ENCODE peak calls at places on chromosome 21, in seven cellular contexts. V is H1, E is transverse colon, O is prostate gland, Z is sigmoid colon, A is K562, T is stomach. I is an unnamed sample. For H3K36me3, the result is how much of the 10 kb centered on the place peaks cover.

GRCh38 chr21:36981049-36981391 is 14.6 kb upstream of the HLCS start:
- DNase-seq in V (no peak), E (no peak), O (no peak), Z (no peak), A (no peak), T (no peak), I (no peak)

GRCh38 chr21:28089599-28090421 is 902.9 kb downstream of the LTN1 start:
- DNase-seq in V (no peak), E (no peak), O (no peak), Z (no peak), A (no peak), T (no peak), I (no peak)

GRCh38 chr21:41080485-41080884 is 87.5 kb upstream of the BACE2 start:
- DNase-seq in V (no peak), E (no peak), O (no peak), Z (no peak), A (no peak), T (no peak), I (no peak)

GRCh38 chr21:28938726-28939125 is 54.0 kb downstream of the LTN1 start:
- DNase-seq in V (no peak), E (no peak), O (no peak), Z (no peak), A (no peak), T (no peak), I (no peak)

GRCh38 chr21:28539623-28539988 is 453.1 kb downstream of the LTN1 start:
- DNase-seq in V (no peak), E (no peak), O (no peak), Z (no peak), A (no peak), T (no peak), I (no peak)

GRCh38 chr21:14889080-14889805 is 175.6 kb downstream of the NRIP1 start:
- DNase-seq in V (no peak), E (peak), O (no peak), Z (no peak), A (no peak), T (no peak), I (no peak)

GRCh38 chr21:18248171-18248570 is 3.5 kb downstream of the CHODL start:
- DNase-seq in V (no peak), E (no peak), O (no peak), Z (no peak), A (no peak), T (no peak), I (no peak)

GRCh38 chr21:38352536-38353219 is 95.9 kb downstream of the KCNJ15 start:
- DNase-seq in V (peak), E (peak), O (peak), Z (no peak), A (peak), T (peak), I (no peak)

GRCh38 chr21:36994501-36995189 is 11.9 kb upstream of the RIPPLY3 start:
- DNase-seq in V (peak), E (no peak), O (no peak), Z (no peak), A (no peak), T (no peak), I (no peak)

GRCh38 chr21:38938343-38938742 is 132.6 kb downstream of the ETS2 start:
- DNase-seq in V (no peak), E (no peak), O (no peak), Z (no peak), A (no peak), T (no peak), I (no peak)

GRCh38 chr21:32940079-32941014 is 85.4 kb upstream of the OLIG2 start:
- DNase-seq in V (no peak), E (peak), O (peak), Z (no peak), A (peak), T (peak), I (peak)

GRCh38 chr21:17454315-17455027 is 58.4 kb upstream of the CXADR start:
- DNase-seq in V (peak), E (no peak), O (no peak), Z (no peak), A (peak), T (no peak), I (peak)

GRCh38 chr21:28521932-28522826 is 470.5 kb downstream of the LTN1 start:
- DNase-seq in V (no peak), E (no peak), O (no peak), Z (no peak), A (no peak), T (no peak), I (no peak)

GRCh38 chr21:15164678-15165303 is 100.0 kb upstream of the NRIP1 start:
- DNase-seq in V (no peak), E (peak), O (no peak), Z (no peak), A (no peak), T (no peak), I (no peak)

GRCh38 chr21:40719615-40720014 is 127.3 kb downstream of the DSCAM start:
- DNase-seq in V (no peak), E (no peak), O (no peak), Z (no peak), A (no peak), T (no peak), I (no peak)

GRCh38 chr21:34715518-34715917 is 46.7 kb downstream of the CLIC6 start:
- DNase-seq in V (no peak), E (no peak), O (no peak), Z (no peak), A (no peak), T (no peak), I (no peak)
- TF ChIP-seq POLR2AphosphoS5 in V (no peak), E (no peak), O (no peak), Z (no peak), A (no peak), T (no peak), I (no peak)

GRCh38 chr21:46347791-46348381 is 23.9 kb downstream of the PCNT start:
- DNase-seq in V (no peak), E (no peak), O (no peak), Z (no peak), A (no peak), T (no peak), I (no peak)
- H3K36me3 ChIP-seq in V (under half), E (half or more), O (under half), Z (under half), A (half or more), T (half or more), I (under half)

DNA sequence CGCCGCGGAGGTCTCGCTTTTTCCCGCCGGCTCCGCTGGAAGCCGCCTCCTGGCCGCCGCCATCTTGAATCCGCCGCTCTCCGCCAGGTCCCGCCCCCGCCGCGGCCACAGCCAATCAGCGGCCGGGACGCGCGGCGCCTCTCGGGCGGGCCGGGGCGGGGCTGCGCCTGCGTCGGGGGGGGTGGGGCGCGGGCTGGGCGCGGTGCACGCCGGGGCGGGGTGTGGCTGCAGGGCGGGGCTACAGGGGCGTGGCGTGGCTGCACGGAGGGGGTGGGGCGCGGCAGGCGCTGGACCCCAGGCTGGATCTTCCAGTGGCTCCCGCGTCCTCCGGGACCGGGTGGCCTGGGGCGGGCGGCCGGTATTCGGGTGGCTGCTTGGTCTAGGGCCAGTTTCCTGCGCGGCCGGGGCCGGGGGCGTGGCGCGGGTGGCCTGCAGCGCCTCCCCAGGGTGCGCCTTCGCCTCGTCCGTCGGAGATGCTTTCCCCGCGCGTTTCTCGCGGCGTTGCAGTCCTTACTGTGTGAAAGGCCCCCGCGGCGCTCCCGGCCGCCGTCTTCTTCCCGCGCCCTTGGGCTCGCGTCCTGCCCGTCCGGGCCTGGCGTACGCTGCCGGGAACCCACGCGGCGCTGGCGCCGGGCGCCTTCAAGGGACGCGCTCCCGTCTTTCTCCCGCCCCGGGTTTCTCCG is 575 bp downstream of the PCNT start:
- DNase-seq in V (peak), E (peak), O (peak), Z (peak), A (peak), T (peak), I (no peak)
- TF ChIP-seq POLR2AphosphoS5 in V (peak), E (peak), O (no peak), Z (peak), A (peak), T (peak), I (no peak)

GRCh38 chr21:42855143-42855936 is 24.0 kb downstream of the WDR4 start:
- DNase-seq in V (no peak), E (no peak), O (no peak), Z (no peak), A (no peak), T (no peak), I (no peak)
- H3K36me3 ChIP-seq in V (half or more), E (half or more), O (under half), Z (under half), A (half or more), T (half or more), I (under half)

GRCh38 chr21:34844033-34844923 is 175.5 kb downstream of the CLIC6 start:
- DNase-seq in V (no peak), E (peak), O (no peak), Z (peak), A (no peak), T (peak), I (no peak)
- TF ChIP-seq POLR2AphosphoS5 in V (no peak), E (no peak), O (peak), Z (no peak), A (no peak), T (no peak), I (no peak)

DNA sequence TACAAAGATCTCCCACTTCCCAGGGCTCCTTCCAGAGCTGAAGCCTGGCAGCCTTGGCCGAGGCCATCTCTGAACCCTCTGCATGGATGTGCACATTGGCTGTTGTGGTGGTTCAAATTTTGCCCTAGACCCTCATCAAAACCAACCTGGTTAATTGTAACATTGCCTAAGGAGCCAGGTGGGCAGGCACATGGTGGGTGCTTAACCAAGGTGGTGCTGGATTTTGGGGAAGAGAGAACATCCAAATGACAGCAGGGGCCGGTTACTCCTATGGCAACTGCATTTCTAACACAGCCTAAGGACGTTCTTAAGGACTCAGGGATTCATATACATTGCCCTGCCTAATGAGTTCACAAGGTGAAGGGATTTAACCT is 10.3 kb downstream of the RUNX1 start:
- DNase-seq in V (no peak), E (no peak), O (no peak), Z (no peak), A (no peak), T (no peak), I (no peak)
- H3K36me3 ChIP-seq in V (under half), E (under half), O (under half), Z (under half), A (under half), T (under half), I (under half)

DNA sequence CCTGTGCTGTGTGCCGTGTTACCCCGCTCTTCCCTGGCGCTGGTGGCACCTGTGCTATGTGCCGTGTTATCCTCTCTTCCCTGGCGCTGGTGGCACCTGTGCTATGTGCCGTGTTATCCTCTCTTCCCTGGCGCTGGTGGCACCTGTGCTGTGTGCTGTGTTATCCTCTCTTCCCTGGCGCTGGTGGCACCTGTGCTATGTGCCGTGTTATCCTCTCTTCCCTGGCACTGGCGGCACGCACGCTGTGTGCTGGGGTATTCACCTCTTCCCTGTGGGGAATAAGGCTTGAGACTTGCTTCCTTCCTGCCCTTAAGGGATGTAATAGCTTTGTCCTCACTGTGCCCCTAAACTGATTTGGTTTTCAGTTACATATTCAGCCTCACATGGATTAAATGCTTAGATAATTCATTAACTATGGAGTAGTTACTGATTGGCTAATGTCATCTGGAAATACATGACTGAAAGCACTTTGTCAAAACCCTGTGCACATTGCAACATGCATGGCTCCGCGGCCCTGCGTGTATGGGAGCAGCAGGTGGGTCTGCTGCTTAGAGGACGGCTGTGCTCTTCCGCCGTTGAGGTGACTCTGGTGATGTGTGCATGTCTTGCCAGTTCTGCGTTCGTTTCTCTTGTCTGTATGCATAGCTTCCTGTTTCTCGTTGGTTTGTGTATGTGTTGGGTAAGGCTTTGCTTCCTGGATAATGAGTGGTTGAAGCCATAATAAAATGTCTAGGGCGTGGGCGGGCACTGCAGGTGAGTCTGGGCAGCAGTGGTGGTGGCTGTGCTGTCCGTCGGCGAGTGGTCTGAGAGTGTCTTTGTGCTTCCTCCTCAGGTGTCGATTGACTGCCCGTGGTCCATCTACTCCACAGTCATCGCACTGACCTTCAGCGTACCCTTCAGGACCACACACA is 17.9 kb upstream of the PWP2 start:
- DNase-seq in V (peak), E (peak), O (peak), Z (peak), A (no peak), T (peak), I (no peak)
- TF ChIP-seq POLR2AphosphoS5 in V (no peak), E (peak), O (no peak), Z (no peak), A (no peak), T (no peak), I (no peak)

GRCh38 chr21:26842300-26842699 is 2.9 kb downstream of the ADAMTS1 start:
- DNase-seq in V (no peak), E (no peak), O (no peak), Z (no peak), A (no peak), T (no peak), I (no peak)
- H3K36me3 ChIP-seq in V (under half), E (under half), O (under half), Z (under half), A (under half), T (under half), I (under half)

GRCh38 chr21:45393833-45394638 is 10.9 kb upstream of the COL18A1 start:
- DNase-seq in V (no peak), E (no peak), O (no peak), Z (peak), A (no peak), T (no peak), I (no peak)
- TF ChIP-seq POLR2AphosphoS5 in V (no peak), E (no peak), O (no peak), Z (no peak), A (no peak), T (no peak), I (no peak)

DNA sequence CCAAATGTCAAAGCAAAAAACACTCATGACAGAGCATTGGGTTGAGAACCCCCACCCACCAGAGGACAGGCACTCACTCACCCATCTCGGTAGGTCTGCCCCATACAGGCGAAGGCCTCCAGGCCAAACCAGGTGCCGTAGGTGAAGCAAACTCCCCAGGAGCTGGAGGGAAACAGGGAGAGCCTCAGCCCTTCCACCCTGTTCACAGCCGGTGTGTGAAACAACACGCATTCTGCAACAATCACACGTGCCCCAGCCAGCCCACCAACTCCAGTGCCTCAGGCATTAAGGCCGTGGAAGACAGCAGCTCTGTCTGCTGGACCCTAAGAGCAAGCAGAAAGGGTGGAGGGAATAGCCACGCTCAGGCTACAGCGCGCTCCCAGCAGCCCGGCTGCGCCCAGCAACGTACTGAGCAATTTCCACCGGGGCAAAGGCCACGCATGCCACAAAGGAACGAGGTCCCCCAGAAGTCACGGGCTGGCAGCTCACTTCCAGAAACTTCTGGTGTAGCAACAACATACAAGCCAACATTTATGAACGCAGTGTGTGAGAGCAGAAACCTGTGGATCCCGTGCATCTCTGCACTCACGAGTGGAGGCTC is 11.4 kb upstream of the SPATC1L start:
- DNase-seq in V (peak), E (no peak), O (no peak), Z (peak), A (no peak), T (peak), I (no peak)
- H3K36me3 ChIP-seq in V (under half), E (under half), O (under half), Z (under half), A (half or more), T (under half), I (under half)

I was measured in Panc1.